ENCODE peak calls at places on chromosomes 1 and 21, in nine cellular contexts. J is GM23248, V is H9, Z is fibroblast of lung, A is mesendoderm, L is K562, O is GM23338, M is A549, I is astrocyte. S is an unnamed sample.
A peak's percentile ranks its signal among the peaks of the same experiment; 100 is the strongest.

GRCh38 chr21:46065993-46066842 is 31.7 kb upstream of the COL6A2 start:
- DNase-seq in I (no peak), L (no peak), J (peak; percentile 53), M (no peak), Z (no peak), O (no peak), A (no peak), V (peak; percentile 25), S (no peak)

GRCh38 chr1:55869050-55869449 is 653.9 kb upstream of the USP24 start:
- DNase-seq in O (no peak), M (no peak), Z (peak; percentile 32), I (peak; percentile 23), J (peak; percentile 15), V (no peak), A (no peak), L (no peak), S (no peak)

GRCh38 chr1:169452921-169453320 is 25.6 kb upstream of the CCDC181 start:
- DNase-seq in Z (no peak), O (no peak), V (no peak), J (no peak), A (no peak), I (no peak), M (no peak), L (no peak), S (no peak)

GRCh38 chr1:158611916-158612315 is 6.8 kb downstream of the OR10Z1 start:
- DNase-seq in L (no peak), M (no peak), Z (no peak), A (no peak), I (no peak), J (no peak), O (no peak), V (no peak), S (no peak)

GRCh38 chr1:203306970-203307541 is 1.7 kb downstream of the BTG2 start:
- DNase-seq in I (peak; percentile 23), J (no peak), V (no peak), A (peak; percentile 29), O (no peak), L (no peak), M (no peak), Z (peak; percentile 45), S (peak; percentile 26)

GRCh38 chr1:93519196-93519825 is 71.4 kb downstream of the FNBP1L start:
- DNase-seq in L (no peak), V (no peak), O (no peak), Z (peak; percentile 40), J (peak; percentile 41), I (peak; percentile 33), A (no peak), M (no peak), S (no peak)

GRCh38 chr1:31390071-31390470 is 17.2 kb upstream of the FABP3 start:
- DNase-seq in V (no peak), I (no peak), M (no peak), A (no peak), Z (no peak), L (no peak), O (peak; percentile 21), J (no peak), S (no peak)

GRCh38 chr1:16237343-16237830 is 404 bp upstream of the CPLANE2 start:
- DNase-seq in O (no peak), Z (peak; percentile 31), A (no peak), J (peak; percentile 64), I (peak; percentile 14), L (no peak), M (no peak), V (no peak), S (no peak)

DNA sequence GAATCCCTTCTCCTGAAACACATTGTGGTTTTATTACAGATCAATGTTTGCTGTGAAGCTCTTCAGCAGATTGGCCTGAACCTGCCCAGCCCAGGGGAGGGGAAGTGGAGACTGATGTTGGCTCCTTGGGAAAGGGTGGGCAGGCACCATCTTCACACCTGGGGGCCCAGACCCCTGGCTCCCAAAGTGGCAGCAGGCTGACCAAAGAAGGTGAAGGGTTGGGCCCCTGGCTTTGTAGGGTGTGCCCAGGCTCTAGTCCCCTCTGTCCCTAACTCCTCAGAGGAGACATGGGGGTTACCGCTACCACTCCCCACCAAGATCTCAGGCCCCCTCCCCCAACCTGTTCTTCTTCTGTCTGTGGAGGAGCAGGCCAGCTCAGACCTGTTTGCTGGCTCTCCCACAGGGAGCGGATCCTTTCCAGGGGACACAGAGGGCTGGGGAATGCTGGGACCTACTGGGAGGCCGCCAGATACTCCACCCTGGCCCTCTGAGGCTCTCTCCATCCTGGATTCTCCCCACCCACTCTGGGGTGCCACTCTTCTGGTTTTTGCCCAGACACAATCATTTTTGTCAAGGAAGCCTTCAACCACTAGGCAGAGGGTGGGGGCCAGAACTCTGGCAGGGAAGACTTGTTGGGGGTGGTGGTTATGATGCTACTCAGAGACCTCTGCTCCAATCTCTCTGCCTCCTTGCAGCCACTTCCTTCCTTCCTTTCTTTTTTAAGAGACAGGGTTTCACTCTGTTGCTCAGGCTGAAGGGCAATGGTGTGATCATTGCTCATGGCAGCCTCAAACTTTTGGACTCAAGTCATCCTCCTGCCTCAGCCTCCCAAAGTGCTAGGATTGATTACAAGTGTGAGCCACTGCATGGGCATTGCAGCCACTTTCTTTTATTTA is 5.0 kb upstream of the EFNA3 start:
- DNase-seq in V (no peak), O (no peak), L (no peak), M (no peak), J (no peak), A (no peak), I (no peak), Z (no peak), S (no peak)
- H3K4me2 ChIP-seq in V (no peak overlapping the region), O (peak overlapping the region; percentile 72), L (no peak overlapping the region), M (no peak overlapping the region), J (no peak overlapping the region), A (no peak overlapping the region), I (no peak overlapping the region), Z (no peak overlapping the region), S (no peak overlapping the region)

GRCh38 chr1:201756411-201756810 is 72.5 kb upstream of the IPO9 start:
- DNase-seq in O (no peak), Z (peak; percentile 86), A (no peak), J (peak; percentile 81), I (peak; percentile 80), V (no peak), L (no peak), M (no peak), S (no peak)
- H3K4me2 ChIP-seq in O (no peak overlapping the region), Z (no peak overlapping the region), A (no peak overlapping the region), J (peak overlapping the region; percentile 61), I (peak overlapping the region; percentile 48), V (no peak overlapping the region), L (no peak overlapping the region), M (peak overlapping the region; percentile 7), S (no peak overlapping the region)

GRCh38 chr1:228958741-228959140 is 223.5 kb downstream of the RHOU start:
- DNase-seq in I (no peak), Z (no peak), L (no peak), M (no peak), J (no peak), O (no peak), V (no peak), A (peak; percentile 80), S (no peak)
- H3K4me2 ChIP-seq in I (no peak overlapping the region), Z (no peak overlapping the region), L (no peak overlapping the region), M (no peak overlapping the region), J (no peak overlapping the region), O (no peak overlapping the region), V (no peak overlapping the region), A (no peak overlapping the region), S (no peak overlapping the region)

GRCh38 chr1:223188618-223189356 is 45.7 kb upstream of the TLR5 start:
- DNase-seq in O (no peak), Z (no peak), V (no peak), L (no peak), A (no peak), M (no peak), I (no peak), J (no peak), S (no peak)

GRCh38 chr1:223186800-223187199 is 43.8 kb upstream of the TLR5 start:
- DNase-seq in J (no peak), A (no peak), L (no peak), Z (no peak), I (no peak), O (no peak), V (no peak), M (no peak), S (no peak)

GRCh38 chr1:223195281-223195680 is 52.2 kb upstream of the TLR5 start:
- DNase-seq in O (no peak), J (no peak), M (no peak), L (no peak), A (no peak), V (no peak), I (no peak), Z (no peak), S (no peak)

GRCh38 chr1:223189525-223189902 is 46.5 kb upstream of the TLR5 start:
- DNase-seq in V (no peak), I (no peak), L (no peak), J (no peak), Z (no peak), O (no peak), A (no peak), M (no peak), S (no peak)

GRCh38 chr1:223189903-223190724 is 47.1 kb upstream of the TLR5 start:
- DNase-seq in Z (peak; percentile 89), I (peak; percentile 87), O (no peak), M (peak; percentile 13), J (peak; percentile 86), L (no peak), A (no peak), V (no peak), S (no peak)
- H3K4me2 ChIP-seq in Z (no peak overlapping the region), I (peak overlapping the region; percentile 66), O (no peak overlapping the region), M (no peak overlapping the region), J (peak overlapping the region; percentile 18), L (no peak overlapping the region), A (no peak overlapping the region), V (no peak overlapping the region), S (no peak overlapping the region)

GRCh38 chr1:87684194-87684593 is 355.5 kb downstream of the LMO4 start:
- DNase-seq in Z (peak; percentile 51), J (peak; percentile 46), O (peak; percentile 31), L (no peak), V (peak; percentile 33), A (peak; percentile 34), M (no peak), I (peak; percentile 42), S (peak; percentile 14)
- H3K4me2 ChIP-seq in Z (peak overlapping the region; percentile 88), J (peak overlapping the region; percentile 78), O (peak overlapping the region; percentile 68), L (peak overlapping the region; percentile 16), V (peak overlapping the region; percentile 59), A (no peak overlapping the region), M (peak overlapping the region; percentile 37), I (peak overlapping the region; percentile 89), S (peak overlapping the region; percentile 57)

GRCh38 chr21:21002137-21002536 is 3.9 kb downstream of the NCAM2 start:
- DNase-seq in V (no peak), J (no peak), O (no peak), I (no peak), A (no peak), Z (no peak), L (no peak), M (no peak), S (no peak)
- H3K4me2 ChIP-seq in V (no peak overlapping the region), J (no peak overlapping the region), O (no peak overlapping the region), I (peak overlapping the region; percentile 75), A (no peak overlapping the region), Z (no peak overlapping the region), L (no peak overlapping the region), M (no peak overlapping the region), S (no peak overlapping the region)

S was measured in neural progenitor cell.